ENCODE peak calls at places on chromosomes 16 and 17, in seven cellular contexts. D is GM12878, U is MM.1S, H is GM23248, B is K562, N is fibroblast of lung, P is GM23338. Y is an unnamed sample. For H3K4me1, the result is how much of the 10 kb centered on the place peaks cover.

GRCh38 chr17:80613732-80614071 is 69.1 kb downstream of the RPTOR start:
- DNase-seq in D (no peak), U (no peak), H (no peak), B (no peak), N (no peak), P (no peak), Y (no peak)

GRCh38 chr17:8954339-8954738 is 11.2 kb downstream of the PIK3R5 start:
- DNase-seq in D (no peak), U (no peak), H (no peak), B (no peak), N (no peak), P (peak), Y (peak)

GRCh38 chr17:59469786-59470485 is 95.5 kb upstream of the DHX40 start:
- DNase-seq in D (no peak), U (no peak), H (no peak), B (no peak), N (no peak), P (no peak), Y (no peak)

GRCh38 chr17:41352597-41353366 is 2.2 kb upstream of the KRT33A start:
- DNase-seq in D (no peak), U (no peak), H (peak), B (no peak), N (no peak), P (peak), Y (no peak)

GRCh38 chr16:21638573-21638975 is 13.8 kb downstream of the IGSF6 start:
- DNase-seq in D (no peak), U (no peak), H (peak), B (no peak), N (peak), P (no peak), Y (no peak)

GRCh38 chr16:50699345-50700159 is 6.1 kb downstream of the NOD2 start:
- DNase-seq in D (no peak), U (no peak), H (peak), B (no peak), N (no peak), P (no peak), Y (no peak)

GRCh38 chr17:14310584-14310983 is 9.7 kb downstream of the HS3ST3B1 start:
- DNase-seq in D (no peak), U (no peak), H (peak), B (no peak), N (no peak), P (no peak), Y (no peak)

GRCh38 chr16:82761236-82761635 is 134.5 kb downstream of the CDH13 start:
- DNase-seq in D (no peak), U (no peak), H (peak), B (no peak), N (peak), P (no peak), Y (no peak)

GRCh38 chr17:28597606-28598383 is 1.0 kb downstream of the SPAG5 start:
- DNase-seq in D (no peak), U (no peak), H (no peak), B (peak), N (no peak), P (no peak), Y (no peak)

GRCh38 chr17:35175638-35176415 is 18.4 kb downstream of the SLC35G3 start:
- DNase-seq in D (no peak), U (no peak), H (no peak), B (no peak), N (no peak), P (no peak), Y (no peak)

GRCh38 chr16:70433456-70434103 is 5.3 kb downstream of the ST3GAL2 start:
- DNase-seq in D (no peak), U (no peak), H (peak), B (no peak), N (peak), P (no peak), Y (peak)

GRCh38 chr17:45973943-45974859 is 24.8 kb upstream of the STH start:
- DNase-seq in D (no peak), U (no peak), H (no peak), B (no peak), N (no peak), P (no peak), Y (no peak)

GRCh38 chr17:47164263-47164662 is 24.8 kb downstream of the CDC27 start:
- DNase-seq in D (no peak), U (no peak), H (no peak), B (no peak), N (no peak), P (no peak), Y (no peak)

GRCh38 chr17:9906616-9907015 is 1.5 kb upstream of the RCVRN start:
- DNase-seq in D (no peak), U (no peak), H (no peak), B (no peak), N (no peak), P (no peak), Y (no peak)

GRCh38 chr16:22948603-22949368 is 134.8 kb downstream of the HS3ST2 start:
- DNase-seq in D (peak), U (peak), H (peak), B (peak), N (peak), P (peak), Y (peak)

GRCh38 chr16:80993293-80993691 is 13.4 kb downstream of the CMC2 start:
- DNase-seq in D (no peak), U (no peak), H (peak), B (peak), N (peak), P (no peak), Y (peak)

GRCh38 chr16:85125570-85126382 is 13.5 kb upstream of the CIBAR2 start:
- DNase-seq in D (no peak), U (no peak), H (no peak), B (no peak), N (peak), P (no peak), Y (no peak)

GRCh38 chr17:57553525-57553924 is 191.6 kb downstream of the CCDC182 start:
- DNase-seq in D (no peak), U (no peak), H (no peak), B (peak), N (peak), P (no peak), Y (no peak)

GRCh38 chr16:50683689-50684374 is 2.7 kb upstream of the SNX20 start:
- DNase-seq in D (peak), U (peak), H (no peak), B (no peak), N (no peak), P (no peak), Y (no peak)

GRCh38 chr17:67238976-67239375 is 6.0 kb downstream of the HELZ start:
- DNase-seq in D (no peak), U (no peak), H (no peak), B (no peak), N (peak), P (no peak), Y (no peak)

GRCh38 chr17:60506312-60506711 is 19.7 kb downstream of the APPBP2 start:
- DNase-seq in D (no peak), U (peak), H (peak), B (peak), N (peak), P (no peak), Y (peak)

GRCh38 chr17:81994593-81995462 is 17.4 kb downstream of the ASPSCR1 start:
- DNase-seq in D (no peak), U (no peak), H (no peak), B (no peak), N (no peak), P (no peak), Y (no peak)

GRCh38 chr17:28549274-28550132 is 2.9 kb downstream of the UNC119 start:
- DNase-seq in D (no peak), U (no peak), H (no peak), B (no peak), N (no peak), P (no peak), Y (no peak)

GRCh38 chr17:69401251-69401650 is 13.2 kb upstream of the MAP2K6 start:
- DNase-seq in D (no peak), U (no peak), H (no peak), B (no peak), N (no peak), P (no peak), Y (no peak)

GRCh38 chr16:22614271-22614947 is 103.7 kb downstream of the NPIPB5 start:
- DNase-seq in D (no peak), U (no peak), H (no peak), B (no peak), N (peak), P (no peak), Y (no peak)

GRCh38 chr16:4511441-4512082 is 27.0 kb downstream of the CDIP1 start:
- DNase-seq in D (no peak), U (peak), H (peak), B (peak), N (peak), P (peak), Y (peak)

GRCh38 chr16:17518441-17518840 is 47.7 kb upstream of the XYLT1 start:
- DNase-seq in D (no peak), U (no peak), H (peak), B (no peak), N (peak), P (no peak), Y (no peak)

GRCh38 chr17:59565171-59565958 is at the start of gene DHX40:
- DNase-seq in D (peak), U (peak), H (peak), B (peak), N (peak), P (peak), Y (peak)

GRCh38 chr17:39898088-39898487 is 20.3 kb downstream of the GSDMB start:
- DNase-seq in D (no peak), U (no peak), H (no peak), B (no peak), N (no peak), P (no peak), Y (no peak)

GRCh38 chr16:73000020-73000906 is 47.7 kb downstream of the ZFHX3 start:
- DNase-seq in D (no peak), U (no peak), H (peak), B (no peak), N (peak), P (no peak), Y (peak)

GRCh38 chr17:40516581-40517285 is 15.3 kb upstream of the TNS4 start:
- DNase-seq in D (peak), U (peak), H (peak), B (peak), N (peak), P (no peak), Y (no peak)

GRCh38 chr17:38731526-38732294 is 1.6 kb downstream of the CISD3 start:
- DNase-seq in D (no peak), U (no peak), H (peak), B (no peak), N (no peak), P (no peak), Y (no peak)

GRCh38 chr17:57406131-57406980 is 150.0 kb downstream of the MSI2 start:
- DNase-seq in D (no peak), U (no peak), H (peak), B (peak), N (peak), P (peak), Y (peak)

DNA sequence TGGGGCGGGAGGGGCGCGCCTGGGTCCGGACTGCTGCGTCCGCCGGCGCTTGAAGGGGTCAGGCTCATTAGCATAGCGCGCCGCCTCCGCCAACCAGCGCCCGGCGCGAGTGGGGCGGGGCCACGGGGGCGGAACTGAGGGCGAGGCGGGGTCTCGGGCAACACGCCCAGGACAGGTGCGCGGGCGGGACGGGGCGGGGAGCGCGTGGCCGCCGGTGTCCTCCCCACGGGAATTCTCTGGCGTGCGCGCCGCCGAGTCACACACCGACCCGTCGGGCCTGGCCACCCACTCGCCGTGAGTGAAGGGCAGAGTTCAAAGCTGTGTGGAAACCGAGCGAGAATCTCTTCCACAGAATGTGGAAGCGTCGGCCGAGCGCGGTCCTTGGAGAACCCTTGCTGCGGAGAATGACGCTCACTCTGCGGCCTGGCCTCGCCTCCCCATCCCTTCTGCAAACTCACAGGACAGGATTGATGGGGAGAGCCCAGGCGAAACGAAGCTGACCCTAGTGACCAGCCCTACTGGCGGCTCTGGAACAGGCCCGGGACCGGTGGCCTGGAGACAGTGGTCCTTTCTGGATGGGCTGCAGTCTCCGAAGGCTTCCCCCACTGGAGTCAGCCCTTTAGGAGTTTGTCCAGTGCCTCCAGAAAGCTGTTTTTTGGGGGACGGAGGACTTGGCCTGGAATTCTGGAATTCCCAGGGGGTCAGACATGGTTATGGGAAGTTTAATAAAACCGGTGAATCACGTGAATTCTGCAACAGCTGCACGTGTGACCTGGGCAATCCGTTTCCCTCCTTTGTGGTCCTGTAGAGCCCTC is at the start of gene SNAI3:
- DNase-seq in D (no peak), U (peak), H (peak), B (peak), N (peak), P (peak), Y (peak)
- TF ChIP-seq EZH2 in D (no peak), U (no peak), H (no peak), B (no peak), N (peak), P (no peak), Y (no peak)

GRCh38 chr17:77422104-77422782 is 281.5 kb downstream of the SEC14L1 start:
- DNase-seq in D (no peak), U (no peak), H (no peak), B (no peak), N (no peak), P (no peak), Y (no peak)
- H3K4me1 ChIP-seq in D (under half), U (under half), H (half or more), B (under half), N (half or more), P (half or more), Y (half or more)

DNA sequence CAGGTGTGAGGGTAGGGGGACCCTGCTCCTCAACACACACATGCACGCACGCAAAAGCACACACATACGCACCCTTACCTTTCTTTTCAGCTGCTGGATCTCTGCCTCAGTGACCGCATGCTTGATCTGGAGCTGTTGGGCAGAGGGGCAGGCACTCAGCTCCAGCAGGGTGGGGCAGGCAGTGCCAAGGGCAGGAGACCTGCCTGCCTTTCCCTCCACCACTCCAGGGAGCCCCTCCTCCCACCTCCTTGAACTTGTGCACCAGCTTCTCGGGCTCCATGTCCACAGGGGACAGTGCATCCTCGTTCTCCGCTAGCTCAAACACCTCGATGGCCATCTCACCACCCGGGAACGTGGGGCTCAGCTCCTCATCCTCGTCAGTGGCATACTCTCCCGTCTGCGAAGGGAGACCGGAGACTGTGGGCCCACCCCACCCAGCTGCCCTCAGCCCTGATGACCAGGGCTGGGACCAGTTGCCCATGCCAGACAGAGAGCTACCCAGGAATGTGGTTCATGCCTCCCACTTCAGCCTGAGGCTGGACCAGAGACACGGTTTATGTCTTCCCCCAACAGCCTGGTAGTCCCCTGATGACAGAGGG is 9.3 kb upstream of the SAMD14 start:
- DNase-seq in D (no peak), U (no peak), H (no peak), B (no peak), N (no peak), P (no peak), Y (no peak)
- H3K27ac ChIP-seq in D (no peak), U (no peak), H (no peak), B (no peak), N (peak), P (no peak), Y (no peak)

GRCh38 chr16:86495357-86495701 is 15.0 kb upstream of the FOXF1 start:
- DNase-seq in D (no peak), U (no peak), H (no peak), B (no peak), N (no peak), P (no peak), Y (no peak)

GRCh38 chr16:86495756-86496261 is 14.5 kb upstream of the FOXF1 start:
- DNase-seq in D (no peak), U (no peak), H (no peak), B (no peak), N (no peak), P (peak), Y (no peak)

GRCh38 chr16:86494039-86494564 is 16.2 kb upstream of the FOXF1 start:
- DNase-seq in D (no peak), U (no peak), H (no peak), B (no peak), N (no peak), P (no peak), Y (no peak)

GRCh38 chr16:86496262-86496928 is 13.9 kb upstream of the FOXF1 start:
- DNase-seq in D (no peak), U (no peak), H (no peak), B (no peak), N (no peak), P (no peak), Y (no peak)

DNA sequence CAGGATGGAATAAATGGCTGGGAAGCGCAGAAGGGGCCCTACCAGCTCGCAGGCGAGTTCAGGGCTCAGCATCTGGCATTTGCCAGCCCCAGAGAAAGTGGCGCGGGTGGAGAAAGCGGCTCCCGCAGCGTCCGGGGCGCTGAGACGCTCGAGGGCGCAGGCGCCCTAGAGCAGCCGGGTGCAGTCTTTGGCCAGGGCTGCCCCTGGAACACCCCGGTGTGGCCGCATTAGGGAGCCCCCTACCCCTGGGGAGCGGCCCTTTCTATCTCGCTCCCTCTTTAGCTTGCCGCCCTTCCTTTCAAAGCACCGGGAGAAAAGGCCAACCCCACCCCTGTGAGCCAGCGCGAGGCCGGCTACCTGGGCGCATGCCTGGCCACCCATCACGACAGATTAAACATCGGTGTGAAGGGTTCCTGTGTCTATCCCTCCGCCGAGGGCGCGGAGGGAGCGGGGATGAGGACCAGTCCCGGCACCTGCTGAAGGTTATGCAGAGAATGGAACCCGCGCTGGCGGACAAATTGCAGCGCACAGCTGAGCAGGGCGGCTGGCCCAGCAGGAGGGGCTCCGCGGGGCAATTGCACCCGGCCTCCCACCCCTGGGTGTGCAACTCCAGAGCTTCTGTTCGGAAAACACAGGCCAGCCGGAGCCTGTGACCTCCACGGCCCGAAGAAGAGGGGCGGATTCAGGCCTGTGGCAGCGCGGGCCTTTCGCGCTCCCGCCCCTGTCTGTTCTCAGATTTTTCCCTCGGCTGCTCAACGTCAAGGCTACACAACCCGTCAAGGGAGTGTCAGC is 15.6 kb upstream of the FOXF1 start:
- DNase-seq in D (no peak), U (no peak), H (no peak), B (no peak), N (no peak), P (peak), Y (no peak)
- TF ChIP-seq EZH2 in D (no peak), U (no peak), H (no peak), B (no peak), N (no peak), P (peak), Y (peak)

Y was measured in A673.